ENCODE peak calls at places on chromosomes 6 and 20, in five cellular contexts. N, R, X, B and A are unnamed samples.

GRCh38 chr20:35171753-35172433 is at the start of gene PROCR:
- DNase-seq in N (peak; percentile 86), R (peak; percentile 87), X (peak; percentile 88), B (peak; percentile 94), A (peak; percentile 87)

GRCh38 chr6:33547499-33547898 is 32.6 kb downstream of the BAK1 start:
- DNase-seq in N (no peak), R (no peak), X (no peak), B (no peak), A (no peak)

GRCh38 chr20:18808712-18809111 is 4.9 kb upstream of the SCP2D1 start:
- DNase-seq in N (no peak), R (no peak), X (no peak), B (no peak), A (no peak)

GRCh38 chr20:25000268-25000801 is 7.8 kb upstream of the APMAP start:
- DNase-seq in N (peak; percentile 90), R (no peak), X (peak; percentile 24), B (no peak), A (peak; percentile 38)

GRCh38 chr6:111119550-111120329 is 32.4 kb downstream of the SLC16A10 start:
- DNase-seq in N (no peak), R (no peak), X (no peak), B (no peak), A (no peak)

GRCh38 chr20:53208110-53208908 is 236.2 kb downstream of the TSHZ2 start:
- DNase-seq in N (no peak), R (peak; percentile 85), X (no peak), B (no peak), A (no peak)

GRCh38 chr6:21507811-21508210 is 85.7 kb upstream of the SOX4 start:
- DNase-seq in N (no peak), R (no peak), X (no peak), B (no peak), A (no peak)

GRCh38 chr20:24670341-24670821 is 201.0 kb downstream of the SYNDIG1 start:
- DNase-seq in N (no peak), R (no peak), X (peak; percentile 66), B (no peak), A (no peak)

GRCh38 chr6:121839891-121840290 is 404.4 kb downstream of the GJA1 start:
- DNase-seq in N (no peak), R (no peak), X (no peak), B (no peak), A (no peak)

DNA sequence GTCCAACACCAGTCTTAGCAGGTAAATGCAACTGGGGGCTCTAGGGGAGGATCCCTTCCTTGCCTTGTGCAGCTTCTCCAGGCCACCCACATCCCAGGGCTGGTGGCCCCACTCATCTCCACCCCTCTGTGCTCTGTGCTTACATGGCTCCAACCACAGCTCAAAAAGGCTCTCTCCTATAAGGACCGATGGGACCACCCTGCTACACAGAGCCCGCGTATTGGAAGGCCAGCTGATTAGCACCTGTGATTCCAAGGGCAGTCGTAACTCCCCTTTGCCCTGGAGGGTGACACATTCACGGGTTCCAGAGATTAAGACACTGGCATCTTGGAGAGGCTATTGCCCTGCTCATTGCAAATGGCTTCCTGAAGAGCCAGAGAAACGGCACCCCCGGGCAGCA is 84.8 kb downstream of the BMP7 start:
- DNase-seq in N (no peak), R (no peak), X (no peak), B (no peak), A (no peak)
- H3K36me3 ChIP-seq in N (no peaks in the 10 kb centered on the region), R (no peaks in the 10 kb centered on the region), X (no peaks in the 10 kb centered on the region), B (no peaks in the 10 kb centered on the region), A (no peaks in the 10 kb centered on the region)

DNA sequence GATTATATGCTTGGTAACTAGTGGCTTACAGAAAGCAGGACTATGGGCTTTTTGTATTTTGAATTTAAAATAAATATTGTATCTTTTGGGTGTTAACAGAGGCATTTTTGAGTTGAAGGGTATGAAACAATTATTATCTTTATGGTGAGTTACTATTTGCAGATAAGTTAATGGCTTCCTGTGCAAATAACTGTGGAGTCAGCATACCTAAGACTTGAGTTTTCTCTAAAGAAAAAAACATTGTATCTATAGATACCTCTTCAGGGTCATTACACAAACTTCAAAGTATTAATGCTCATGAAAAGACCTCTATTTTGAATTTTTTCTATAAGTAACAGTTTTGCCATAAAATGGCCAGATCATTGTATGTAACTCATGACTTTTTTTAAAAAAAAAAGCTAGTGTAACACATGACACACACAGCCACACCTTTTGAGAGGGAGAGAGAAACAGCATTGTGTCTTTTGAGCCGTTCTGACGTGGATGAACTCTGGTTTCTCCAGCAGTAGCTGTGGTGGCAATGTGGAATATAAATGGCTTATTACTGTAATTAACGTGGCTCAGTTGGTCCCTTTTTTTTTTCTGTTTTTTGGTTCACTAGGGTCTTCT is 36.3 kb downstream of the PLEKHG1 start:
- DNase-seq in N (no peak), R (no peak), X (no peak), B (no peak), A (no peak)
- TF ChIP-seq POLR2AphosphoS5 in N (no peak), R (no peak), X (no peak), B (no peak), A (no peak)

GRCh38 chr6:157981395-157982296 is at the start of gene SYNJ2:
- DNase-seq in N (peak; percentile 63), R (peak; percentile 91), X (peak; percentile 96), B (no peak), A (peak; percentile 90)

GRCh38 chr6:157982580-157983438 is 1.1 kb downstream of the SYNJ2 start:
- DNase-seq in N (no peak), R (peak; percentile 47), X (peak; percentile 38), B (no peak), A (peak; percentile 48)

GRCh38 chr6:157982297-157982579 is 575 bp downstream of the SYNJ2 start:
- DNase-seq in N (no peak), R (peak; percentile 86), X (no peak), B (no peak), A (peak; percentile 68)

GRCh38 chr6:157981132-157981394 is 600 bp upstream of the SYNJ2 start:
- DNase-seq in N (no peak), R (peak; percentile 45), X (no peak), B (no peak), A (peak; percentile 45)

GRCh38 chr6:157980288-157981131 is 1.2 kb upstream of the SYNJ2 start:
- DNase-seq in N (no peak), R (no peak), X (peak; percentile 86), B (no peak), A (no peak)
- H3K4me3 ChIP-seq in N (peak overlapping the region; percentile 97), R (peak overlapping the region; percentile 75), X (peak overlapping the region; percentile 77), B (peak overlapping the region; percentile 62), A (peak overlapping the region; percentile 94)

GRCh38 chr6:43035495-43036194 is 14.2 kb downstream of the RRP36 start:
- DNase-seq in N (no peak), R (no peak), X (no peak), B (no peak), A (no peak)

GRCh38 chr6:43037197-43037596 is 15.8 kb downstream of the RRP36 start:
- DNase-seq in N (no peak), R (no peak), X (no peak), B (no peak), A (no peak)

GRCh38 chr6:43032326-43032725 is 10.9 kb downstream of the RRP36 start:
- DNase-seq in N (no peak), R (no peak), X (no peak), B (no peak), A (no peak)

GRCh38 chr6:43036712-43037111 is 15.3 kb downstream of the RRP36 start:
- DNase-seq in N (no peak), R (no peak), X (no peak), B (no peak), A (no peak)

GRCh38 chr6:43033874-43034273 is 12.5 kb downstream of the RRP36 start:
- DNase-seq in N (no peak), R (no peak), X (no peak), B (no peak), A (no peak)
- H3K36me3 ChIP-seq in N (peaks cover 11% of the 10 kb centered on the region), R (peaks cover 16% of the 10 kb centered on the region), X (no peaks in the 10 kb centered on the region), B (peaks cover 2% of the 10 kb centered on the region), A (peaks cover 15% of the 10 kb centered on the region)